ENCODE peak calls at places on chromosomes 13 and 19, in five cellular contexts. H is fibroblast of lung, T is left ventricle myocardium inferior, K is IMR-90, J is endothelial cell of umbilical vein. P is an unnamed sample.
A peak's percentile ranks its signal among the peaks of the same experiment; 100 is the strongest.

GRCh38 chr13:111328111-111328802 is 7.8 kb downstream of the TEX29 start:
- DNase-seq in H (no peak), T (no peak), K (no peak), J (no peak), P (no peak)

GRCh38 chr13:43405457-43405856 is 381.3 kb downstream of the ENOX1 start:
- DNase-seq in H (peak; percentile 43), T (no peak), K (peak; percentile 74), J (no peak), P (no peak)

GRCh38 chr19:10074153-10074552 is 12.0 kb upstream of the SHFL start:
- DNase-seq in H (peak; percentile 41), T (no peak), K (peak; percentile 36), J (peak; percentile 25), P (peak; percentile 37)

GRCh38 chr19:33878912-33879810 is 82.5 kb downstream of the KCTD15 start:
- DNase-seq in H (no peak), T (no peak), K (no peak), J (no peak), P (no peak)

GRCh38 chr13:44236370-44236769 is 137.3 kb upstream of the SERP2 start:
- DNase-seq in H (peak; percentile 78), T (no peak), K (peak; percentile 58), J (no peak), P (no peak)

GRCh38 chr13:23175920-23176319 is 4.9 kb upstream of the SGCG start:
- DNase-seq in H (peak; percentile 40), T (no peak), K (peak; percentile 11), J (peak; percentile 19), P (no peak)

GRCh38 chr19:45778010-45778671 is 4.1 kb downstream of the DMPK start:
- DNase-seq in H (no peak), T (no peak), K (no peak), J (no peak), P (no peak)

GRCh38 chr19:18940791-18941627 is at the start of gene HOMER3:
- DNase-seq in H (peak; percentile 56), T (peak; percentile 85), K (peak; percentile 39), J (peak; percentile 20), P (peak; percentile 73)

GRCh38 chr19:30059741-30060140 is 117.7 kb downstream of the URI1 start:
- DNase-seq in H (no peak), T (no peak), K (no peak), J (no peak), P (no peak)

GRCh38 chr19:18514800-18515682 is 6.8 kb downstream of the ELL start:
- DNase-seq in H (peak; percentile 92), T (peak; percentile 51), K (peak; percentile 67), J (peak; percentile 90), P (no peak)

GRCh38 chr13:96806750-96807149 is 187.5 kb downstream of the OXGR1 start:
- DNase-seq in H (no peak), T (no peak), K (no peak), J (no peak), P (no peak)

GRCh38 chr19:39409886-39410619 is 2.4 kb upstream of the PLEKHG2 start:
- DNase-seq in H (peak; percentile 91), T (peak; percentile 87), K (no peak), J (peak; percentile 68), P (peak; percentile 62)

GRCh38 chr13:20652946-20653345 is 50.6 kb upstream of the IL17D start:
- DNase-seq in H (no peak), T (no peak), K (no peak), J (no peak), P (no peak)

GRCh38 chr19:32862741-32863140 is 6.8 kb downstream of the SLC7A9 start:
- DNase-seq in H (no peak), T (no peak), K (no peak), J (no peak), P (no peak)

GRCh38 chr19:15299568-15300409 is 32.5 kb downstream of the BRD4 start:
- DNase-seq in H (peak; percentile 74), T (no peak), K (peak; percentile 89), J (no peak), P (no peak)

GRCh38 chr13:24097667-24098066 is 62.9 kb upstream of the SPATA13 start:
- DNase-seq in H (no peak), T (no peak), K (no peak), J (no peak), P (no peak)

GRCh38 chr13:113864303-113864890 is 521 bp upstream of the GAS6 start:
- DNase-seq in H (no peak), T (no peak), K (peak; percentile 33), J (peak; percentile 20), P (no peak)

GRCh38 chr13:74290324-74290773 is 156.1 kb upstream of the KLF12 start:
- DNase-seq in H (peak; percentile 77), T (no peak), K (peak; percentile 79), J (peak; percentile 5), P (peak; percentile 83)

GRCh38 chr19:1882089-1882785 is 3.1 kb downstream of the ABHD17A start:
- DNase-seq in H (no peak), T (no peak), K (no peak), J (peak; percentile 49), P (no peak)

GRCh38 chr13:74871671-74872070 is 610.3 kb downstream of the TBC1D4 start:
- DNase-seq in H (no peak), T (no peak), K (no peak), J (peak; percentile 54), P (no peak)

GRCh38 chr19:17026041-17026658 is 460 bp downstream of the CPAMD8 start:
- DNase-seq in H (no peak), T (no peak), K (no peak), J (no peak), P (no peak)

GRCh38 chr13:40615619-40616018 is 50.8 kb downstream of the FOXO1 start:
- DNase-seq in H (no peak), T (no peak), K (no peak), J (no peak), P (no peak)

GRCh38 chr13:40618581-40619478 is 47.6 kb downstream of the FOXO1 start:
- DNase-seq in H (no peak), T (no peak), K (no peak), J (no peak), P (no peak)

GRCh38 chr13:40619479-40619814 is 47.0 kb downstream of the FOXO1 start:
- DNase-seq in H (peak; percentile 26), T (no peak), K (no peak), J (no peak), P (no peak)

GRCh38 chr13:40613954-40614353 is 52.5 kb downstream of the FOXO1 start:
- DNase-seq in H (no peak), T (no peak), K (no peak), J (no peak), P (no peak)

DNA sequence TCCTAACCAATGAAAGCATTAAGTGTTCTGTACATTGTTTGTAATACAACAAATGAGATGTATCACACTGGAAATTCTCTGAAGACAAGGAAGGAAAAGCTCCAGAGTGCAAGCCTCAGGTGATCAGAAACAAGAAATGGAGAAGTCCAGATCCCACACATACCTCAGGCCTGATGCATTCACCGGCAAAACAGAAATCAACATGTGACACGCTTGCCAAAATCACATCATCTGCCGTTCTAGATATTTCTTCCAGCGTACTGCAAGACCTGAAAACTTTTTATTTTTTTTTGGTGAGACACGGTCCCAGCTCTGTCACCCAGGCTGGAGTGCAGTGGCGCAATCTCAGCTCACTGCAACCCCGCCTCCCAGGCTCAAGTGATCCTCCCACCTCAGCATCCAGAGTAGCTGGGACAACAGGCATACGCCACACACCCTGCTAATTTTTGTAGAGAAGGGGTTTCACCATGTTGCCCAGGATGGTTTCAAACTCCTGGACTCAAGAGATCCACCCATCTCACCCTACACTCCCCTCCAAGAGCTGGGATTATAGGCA is 48.6 kb downstream of the FOXO1 start:
- DNase-seq in H (no peak), T (no peak), K (no peak), J (no peak), P (no peak)
- H3K4me1 ChIP-seq in H (no peaks in the 10 kb centered on the region), T (peaks cover 81% of the 10 kb centered on the region), K (no peaks in the 10 kb centered on the region), J (peaks cover 35% of the 10 kb centered on the region), P (peaks cover 7% of the 10 kb centered on the region)

DNA sequence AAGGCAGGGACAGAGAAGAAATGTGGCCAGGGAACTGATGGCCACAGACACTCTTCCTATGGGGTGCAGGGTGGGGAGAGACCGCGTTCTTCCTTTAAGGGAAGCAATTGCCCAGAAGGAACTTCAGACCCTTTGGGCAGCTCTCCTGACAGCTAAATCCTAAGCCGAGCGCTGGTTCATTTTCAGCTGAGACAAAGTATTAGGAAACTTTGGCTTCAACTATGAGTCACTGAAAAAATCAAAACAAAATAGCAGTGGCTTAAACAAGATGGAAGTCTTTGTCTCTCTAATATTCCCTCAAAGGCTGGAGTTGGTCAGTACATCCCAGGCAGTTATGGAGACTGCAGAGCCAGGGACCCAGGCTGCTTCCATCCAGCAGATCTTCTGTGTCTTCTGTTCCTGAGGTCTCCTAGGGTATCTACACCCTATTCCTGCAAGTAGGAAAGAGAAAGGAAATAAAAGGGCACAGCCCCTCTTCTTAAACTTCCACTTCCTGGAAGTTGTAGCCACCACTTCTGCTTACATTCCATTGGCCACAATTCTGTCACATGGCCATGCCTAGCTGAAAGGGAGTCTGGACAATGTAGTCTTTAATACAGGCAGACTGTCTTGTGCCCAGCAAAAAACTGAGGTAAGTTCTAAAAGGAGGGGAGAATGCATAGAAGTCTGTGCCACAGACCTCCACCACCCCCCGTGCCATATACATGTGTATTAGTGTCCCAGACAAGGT is 163.5 kb downstream of the KATNAL1 start:
- DNase-seq in H (peak; percentile 77), T (no peak), K (peak; percentile 81), J (no peak), P (no peak)
- H3K27ac ChIP-seq in H (peak overlapping the region; percentile 78), T (no peak overlapping the region), K (peak overlapping the region; percentile 97), J (no peak overlapping the region), P (no peak overlapping the region)

GRCh38 chr19:23314505-23315241 is 64.5 kb upstream of the ZNF724 start:
- DNase-seq in H (no peak), T (no peak), K (no peak), J (no peak), P (no peak)

GRCh38 chr19:23313196-23313595 is 63.0 kb upstream of the ZNF724 start:
- DNase-seq in H (no peak), T (no peak), K (no peak), J (no peak), P (no peak)

GRCh38 chr19:23310729-23311211 is 60.6 kb upstream of the ZNF724 start:
- DNase-seq in H (no peak), T (no peak), K (no peak), J (no peak), P (no peak)

GRCh38 chr19:23311551-23311950 is 61.4 kb upstream of the ZNF724 start:
- DNase-seq in H (no peak), T (no peak), K (no peak), J (no peak), P (no peak)

GRCh38 chr19:23312515-23312914 is 62.3 kb upstream of the ZNF724 start:
- DNase-seq in H (no peak), T (no peak), K (peak; percentile 7), J (no peak), P (no peak)
- H3K4me1 ChIP-seq in H (no peaks in the 10 kb centered on the region), T (no peaks in the 10 kb centered on the region), K (no peaks in the 10 kb centered on the region), J (no peaks in the 10 kb centered on the region), P (no peaks in the 10 kb centered on the region)

GRCh38 chr19:49398001-49398615 is 10.1 kb downstream of the KASH5 start:
- DNase-seq in H (no peak), T (no peak), K (no peak), J (no peak), P (no peak)

GRCh38 chr19:49403404-49404187 is 15.5 kb downstream of the KASH5 start:
- DNase-seq in H (no peak), T (no peak), K (peak; percentile 33), J (no peak), P (peak; percentile 66)

GRCh38 chr19:49396738-49397505 is 8.9 kb downstream of the KASH5 start:
- DNase-seq in H (no peak), T (no peak), K (no peak), J (no peak), P (no peak)

GRCh38 chr19:49398931-49399330 is 10.9 kb downstream of the KASH5 start:
- DNase-seq in H (no peak), T (no peak), K (no peak), J (no peak), P (no peak)

GRCh38 chr19:49400034-49400433 is 12.0 kb downstream of the KASH5 start:
- DNase-seq in H (peak; percentile 9), T (no peak), K (peak; percentile 11), J (no peak), P (no peak)
- H3K27ac ChIP-seq in H (no peak overlapping the region), T (no peak overlapping the region), K (no peak overlapping the region), J (no peak overlapping the region), P (no peak overlapping the region)

P was measured in SJCRH30.